ENCODE peak calls at places on chromosomes 4 and X, in four cellular contexts. E is testis; B is heart right ventricle; Z is CD8-positive, alpha-beta T cell. V is an unnamed sample. For H3K27me3, the result is how much of the 10 kb centered on the place peaks cover.

GRCh38 chrX:42567268-42567667 is 210.7 kb downstream of the PPP1R2C start:
- DNase-seq in Z (no peak), B (no peak), E (no peak), V (no peak)

GRCh38 chrX:70289168-70289792 is 447 bp downstream of the PDZD11 start:
- DNase-seq in E (no peak), B (no peak), Z (no peak), V (no peak)

GRCh38 chr4:118682928-118683327 is 2.3 kb upstream of the METTL14 start:
- DNase-seq in E (no peak), B (no peak), Z (no peak), V (no peak)

GRCh38 chr4:140071806-140072205 is 82.2 kb downstream of the MAML3 start:
- DNase-seq in E (no peak), B (no peak), Z (peak), V (no peak)

GRCh38 chr4:145920205-145920604 is 18.4 kb downstream of the ZNF827 start:
- DNase-seq in E (no peak), B (no peak), Z (no peak), V (no peak)

GRCh38 chrX:41332408-41332987 is 1.5 kb upstream of the DDX3X start:
- DNase-seq in E (peak), Z (peak), B (no peak), V (no peak)

GRCh38 chrX:93594780-93595179 is 78.6 kb downstream of the NAP1L3 start:
- DNase-seq in E (peak), Z (no peak), B (no peak), V (no peak)

GRCh38 chr4:108165601-108166000 is 3.1 kb downstream of the LEF1 start:
- DNase-seq in E (no peak), B (no peak), Z (peak), V (no peak)

GRCh38 chr4:65316534-65316933 is 353.8 kb downstream of the EPHA5 start:
- DNase-seq in E (no peak), B (no peak), Z (no peak), V (no peak)

GRCh38 chrX:70033348-70033747 is 16.4 kb downstream of the AWAT2 start:
- DNase-seq in B (peak), Z (peak), E (peak), V (no peak)

GRCh38 chrX:132622130-132622529 is 133.3 kb upstream of the MBNL3 start:
- DNase-seq in Z (peak), E (no peak), B (no peak), V (no peak)

GRCh38 chrX:128634754-128635153 is 582.6 kb upstream of the ACTRT1 start:
- DNase-seq in B (no peak), Z (no peak), E (no peak), V (no peak)

GRCh38 chr4:6319530-6320150 is 50.0 kb downstream of the WFS1 start:
- DNase-seq in E (no peak), Z (no peak), B (no peak), V (no peak)

GRCh38 chrX:54076903-54077302 is 32.6 kb upstream of the PHF8 start:
- DNase-seq in E (no peak), Z (no peak), B (no peak), V (no peak)

GRCh38 chrX:139194571-139195280 is 335.8 kb upstream of the F9 start:
- DNase-seq in B (peak), Z (no peak), E (peak), V (peak)

GRCh38 chr4:20684852-20685763 is 15.2 kb upstream of the PACRGL start:
- DNase-seq in B (no peak), E (no peak), Z (no peak), V (no peak)

GRCh38 chrX:120145295-120145925 is 13.0 kb upstream of the RHOXF2 start:
- DNase-seq in E (no peak), Z (no peak), B (no peak), V (no peak)

GRCh38 chr4:86834901-86835300 is 14.3 kb downstream of the SLC10A6 start:
- DNase-seq in B (no peak), E (no peak), Z (no peak), V (no peak)

GRCh38 chrX:135346975-135347374 is 37.7 kb downstream of the ETDC start:
- DNase-seq in B (no peak), Z (no peak), E (no peak), V (no peak)

GRCh38 chr4:10619220-10619619 is 65.3 kb downstream of the CLNK start:
- DNase-seq in B (no peak), E (no peak), Z (no peak), V (no peak)

GRCh38 chrX:76555816-76556215 is 128.3 kb downstream of the MAGEE1 start:
- DNase-seq in B (no peak), Z (no peak), E (peak), V (no peak)

GRCh38 chrX:68928401-68928800 is 99.6 kb downstream of the EFNB1 start:
- DNase-seq in Z (no peak), B (no peak), E (no peak), V (no peak)
- TF ChIP-seq CTCF in Z (no peak), B (no peak), E (no peak), V (no peak)

GRCh38 chrX:74179499-74179898 is 124.5 kb upstream of the ZCCHC13 start:
- DNase-seq in E (no peak), B (no peak), Z (no peak), V (no peak)

GRCh38 chrX:74180716-74181115 is 123.3 kb upstream of the ZCCHC13 start:
- DNase-seq in Z (no peak), B (no peak), E (no peak), V (no peak)

GRCh38 chrX:74179936-74180454 is 124.0 kb upstream of the ZCCHC13 start:
- DNase-seq in Z (no peak), E (no peak), B (no peak), V (no peak)

GRCh38 chrX:74178536-74178935 is 125.4 kb upstream of the ZCCHC13 start:
- DNase-seq in Z (no peak), B (no peak), E (no peak), V (no peak)

GRCh38 chrX:74179071-74179470 is 124.9 kb upstream of the ZCCHC13 start:
- DNase-seq in E (no peak), Z (no peak), B (no peak), V (no peak)
- H3K27ac ChIP-seq in E (no peak), Z (no peak), B (no peak), V (no peak)

GRCh38 chr4:4227510-4228355 is 1.0 kb upstream of the OTOP1 start:
- DNase-seq in B (no peak), Z (no peak), E (no peak), V (no peak)
- H3K27me3 ChIP-seq in B (half or more), Z (under half), E (under half), V (under half)

DNA sequence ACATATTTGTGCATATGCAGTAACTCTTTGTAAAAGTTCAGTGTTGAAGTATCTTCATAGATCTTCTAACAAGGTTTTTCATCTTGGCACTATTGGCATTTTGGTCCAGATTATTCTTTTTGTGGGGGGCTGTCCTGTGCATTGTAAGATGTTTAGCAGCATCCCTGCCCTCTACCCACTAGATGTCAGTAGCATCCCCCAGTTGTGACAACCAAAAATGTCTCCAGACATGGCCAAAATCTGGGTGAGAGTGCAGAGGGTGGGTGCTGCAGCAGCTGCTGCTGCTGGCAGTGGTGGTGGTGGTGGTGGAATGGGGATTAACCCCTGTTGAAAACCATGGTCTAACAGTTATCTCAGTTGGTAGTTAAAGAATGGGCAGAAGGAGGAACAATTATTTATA is 370.0 kb downstream of the GPAT3 start:
- DNase-seq in B (no peak), E (no peak), Z (no peak), V (no peak)
- TF ChIP-seq CTCF in B (no peak), E (no peak), Z (no peak), V (no peak)

DNA sequence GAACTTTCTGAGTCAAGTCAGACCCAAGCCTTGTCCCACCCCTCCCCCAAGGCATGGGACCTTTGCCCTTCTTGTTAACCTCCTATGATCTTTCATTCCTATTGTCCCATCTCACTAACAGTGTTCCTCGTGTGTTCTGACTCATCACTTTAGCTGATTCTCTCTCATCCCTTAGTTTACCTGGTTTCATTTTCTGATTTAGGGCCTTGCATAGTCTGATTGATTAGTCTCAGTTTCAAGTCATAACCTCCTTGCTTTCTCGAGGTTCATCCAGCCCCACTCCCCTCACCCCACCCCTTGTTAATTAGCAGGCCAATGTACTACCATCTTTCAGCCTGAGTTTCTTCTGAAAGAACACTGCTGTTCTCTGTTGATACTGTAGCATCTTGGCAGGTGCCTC is 517.4 kb downstream of the RPA4 start:
- DNase-seq in B (no peak), E (no peak), Z (no peak), V (no peak)
- H3K27ac ChIP-seq in B (no peak), E (no peak), Z (no peak), V (no peak)

DNA sequence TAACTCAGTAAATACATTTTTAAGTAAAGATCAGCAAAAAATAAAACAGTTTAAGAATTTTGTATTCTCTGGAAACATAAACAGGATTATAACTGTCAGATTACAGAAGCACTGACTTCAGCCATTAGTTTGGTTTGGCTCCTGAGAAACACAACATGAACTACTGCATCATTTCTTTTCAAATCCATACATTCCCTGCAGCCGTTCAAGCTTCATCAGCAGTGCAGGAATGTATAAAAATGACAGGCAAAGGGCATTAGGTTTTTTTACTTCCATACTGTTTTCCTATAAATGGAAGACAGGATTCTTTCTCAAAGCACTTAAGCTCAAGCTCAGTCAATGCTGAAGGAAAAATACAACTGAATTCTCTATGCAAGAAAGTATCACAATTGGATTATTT is 4.2 kb upstream of the MAB21L2 start:
- DNase-seq in E (no peak), B (no peak), Z (no peak), V (no peak)
- H3K27me3 ChIP-seq in E (under half), B (under half), Z (under half), V (under half)

DNA sequence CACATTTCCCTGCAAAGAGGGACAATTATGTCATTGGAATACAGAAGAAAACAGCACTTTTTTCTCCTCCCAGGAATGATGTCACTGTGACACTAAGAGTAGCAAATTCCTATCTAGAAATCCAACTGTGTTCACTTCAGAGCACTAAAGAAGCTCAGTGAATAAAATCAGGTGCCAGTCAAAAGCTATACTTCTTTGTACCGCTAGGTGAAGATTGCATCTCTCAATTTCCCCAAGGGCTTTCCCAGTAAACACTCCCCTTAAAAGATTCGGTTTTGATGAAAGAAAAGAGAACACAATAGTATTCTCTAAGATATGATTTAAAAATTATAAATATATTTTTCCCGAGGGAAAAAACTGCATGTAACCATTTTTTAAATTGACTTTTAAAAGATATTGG is 104.7 kb upstream of the MID1 start:
- DNase-seq in E (no peak), B (no peak), Z (no peak), V (no peak)
- TF ChIP-seq CTCF in E (no peak), B (no peak), Z (no peak), V (peak)

V was measured in psoas muscle.